ENCODE peak calls at places on chromosomes 5 and 9, in five cellular contexts. S is IMR-90, K is tibial artery, G is activated B cell treated with CpG ODN at 0.5 μM for 24 hours, F is choroid plexus epithelial cell. Z is an unnamed sample.

GRCh38 chr9:133533878-133534277 is 626 bp upstream of the ADAMTSL2 start:
- DNase-seq in S (no peak), K (no peak), G (no peak), F (no peak), Z (no peak)

GRCh38 chr5:34411470-34412346 is 244.4 kb upstream of the RAI14 start:
- DNase-seq in S (peak), K (no peak), G (no peak), F (peak), Z (no peak)

GRCh38 chr9:81411961-81412360 is 277.4 kb downstream of the TLE1 start:
- DNase-seq in S (peak), K (no peak), G (no peak), F (no peak), Z (no peak)

GRCh38 chr5:142521706-142522105 is 164.2 kb downstream of the FGF1 start:
- DNase-seq in S (peak), K (no peak), G (no peak), F (no peak), Z (no peak)

GRCh38 chr5:140262839-140263238 is 40.1 kb downstream of the PFDN1 start:
- DNase-seq in S (no peak), K (no peak), G (no peak), F (no peak), Z (no peak)

GRCh38 chr5:159099049-159099760 is 511 bp downstream of the EBF1 start:
- DNase-seq in S (peak), K (no peak), G (peak), F (peak), Z (peak)

GRCh38 chr5:1718669-1719068 is 81.0 kb downstream of the MRPL36 start:
- DNase-seq in S (no peak), K (no peak), G (no peak), F (peak), Z (no peak)

GRCh38 chr5:14223372-14223771 is 80.2 kb downstream of the TRIO start:
- DNase-seq in S (no peak), K (no peak), G (no peak), F (no peak), Z (no peak)

GRCh38 chr5:35877655-35878054 is 21.0 kb downstream of the IL7R start:
- DNase-seq in S (no peak), K (no peak), G (no peak), F (peak), Z (no peak)

GRCh38 chr5:80631277-80632259 is 22.9 kb upstream of the MSH3 start:
- DNase-seq in S (no peak), K (no peak), G (no peak), F (no peak), Z (no peak)

GRCh38 chr5:129074903-129075302 is 19.6 kb upstream of the ISOC1 start:
- DNase-seq in S (no peak), K (no peak), G (no peak), F (no peak), Z (no peak)

GRCh38 chr9:105419981-105420597 is 27.7 kb upstream of the FSD1L start:
- DNase-seq in S (no peak), K (no peak), G (no peak), F (no peak), Z (no peak)

GRCh38 chr9:137241490-137242328 is 622 bp downstream of the TUBB4B start:
- DNase-seq in S (peak), K (peak), G (peak), F (no peak), Z (no peak)

GRCh38 chr9:122144836-122145235 is 14.7 kb downstream of the NDUFA8 start:
- DNase-seq in S (no peak), K (no peak), G (no peak), F (peak), Z (no peak)

GRCh38 chr9:36980148-36980974 is 53.7 kb downstream of the PAX5 start:
- DNase-seq in S (no peak), K (no peak), G (no peak), F (no peak), Z (no peak)

GRCh38 chr5:118698774-118699173 is 289.6 kb downstream of the DTWD2 start:
- DNase-seq in S (no peak), K (no peak), G (no peak), F (no peak), Z (no peak)

GRCh38 chr9:95004452-95005275 is 278.2 kb downstream of the AOPEP start:
- DNase-seq in S (no peak), K (peak), G (peak), F (no peak), Z (peak)

GRCh38 chr5:138536665-138537315 is 6.2 kb downstream of the ETF1 start:
- DNase-seq in S (no peak), K (no peak), G (no peak), F (peak), Z (no peak)

GRCh38 chr5:54883374-54884194 is 101.8 kb downstream of the ESM1 start:
- DNase-seq in S (peak), K (peak), G (no peak), F (peak), Z (peak)

GRCh38 chr5:172216345-172216744 is 22.4 kb downstream of the EFCAB9 start:
- DNase-seq in S (peak), K (no peak), G (no peak), F (peak), Z (no peak)

DNA sequence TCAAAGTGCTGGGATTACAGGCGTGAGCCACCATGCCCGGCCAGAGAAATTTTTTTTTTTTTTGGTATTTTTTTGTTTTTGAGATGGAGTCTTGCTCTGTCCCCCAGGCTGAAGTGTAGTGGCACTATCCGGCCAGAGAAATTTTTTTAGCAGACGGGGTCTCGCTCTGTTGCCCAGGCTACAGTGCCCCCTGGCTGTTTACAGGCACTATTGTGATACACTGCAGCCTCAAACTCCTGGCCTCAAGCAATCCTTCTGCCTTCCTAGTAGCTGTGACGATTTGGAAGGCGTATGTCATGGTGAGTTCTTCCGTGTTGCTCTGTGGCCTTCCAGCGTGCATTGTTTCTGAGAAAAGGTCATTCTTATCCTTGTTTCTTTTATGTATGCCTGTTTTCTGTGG is 47.5 kb downstream of the CNOT6 start:
- DNase-seq in S (no peak), K (no peak), G (no peak), F (no peak), Z (no peak)
- TF ChIP-seq CTCF in S (no peak), K (no peak), G (no peak), F (peak), Z (no peak)

GRCh38 chr5:153903321-153903720 is 135.4 kb downstream of the FAM114A2 start:
- DNase-seq in S (no peak), K (no peak), G (no peak), F (peak), Z (no peak)

GRCh38 chr5:153907170-153907775 is 131.4 kb downstream of the FAM114A2 start:
- DNase-seq in S (no peak), K (no peak), G (no peak), F (no peak), Z (no peak)

GRCh38 chr5:153902026-153902425 is 136.7 kb downstream of the FAM114A2 start:
- DNase-seq in S (no peak), K (no peak), G (no peak), F (no peak), Z (no peak)

GRCh38 chr5:153901449-153901848 is 137.3 kb downstream of the FAM114A2 start:
- DNase-seq in S (no peak), K (no peak), G (no peak), F (no peak), Z (no peak)

DNA sequence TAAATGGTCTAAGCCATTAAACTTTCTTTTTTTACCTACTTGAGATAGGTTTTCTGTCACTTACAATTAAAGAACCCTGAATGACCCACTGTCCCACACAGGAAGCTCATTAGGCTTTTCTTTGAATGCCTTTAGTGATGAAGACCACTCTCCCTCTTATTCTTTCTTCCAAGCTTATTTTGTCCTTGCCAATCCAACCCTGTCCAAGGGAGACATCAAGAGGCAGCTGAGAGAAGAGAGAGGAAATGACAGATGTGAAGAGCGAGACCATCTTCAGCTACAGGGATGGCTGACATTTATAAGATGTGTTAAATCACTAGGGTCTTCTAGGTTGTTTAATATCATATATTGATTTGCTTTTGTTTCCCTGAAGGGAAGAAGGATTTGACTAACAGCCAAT is 133.5 kb downstream of the FAM114A2 start:
- DNase-seq in S (no peak), K (no peak), G (no peak), F (peak), Z (no peak)
- TF ChIP-seq CTCF in S (peak), K (no peak), G (no peak), F (peak), Z (no peak)

GRCh38 chr9:83538890-83539238 is 663 bp upstream of the FRMD3 start:
- DNase-seq in S (no peak), K (no peak), G (no peak), F (no peak), Z (no peak)

GRCh38 chr9:83536332-83536731 is 1.9 kb downstream of the FRMD3 start:
- DNase-seq in S (no peak), K (no peak), G (no peak), F (peak), Z (no peak)

GRCh38 chr9:83537331-83538171 is 650 bp downstream of the FRMD3 start:
- DNase-seq in S (no peak), K (no peak), G (no peak), F (peak), Z (no peak)

GRCh38 chr9:83535736-83536135 is 2.5 kb downstream of the FRMD3 start:
- DNase-seq in S (no peak), K (no peak), G (no peak), F (no peak), Z (no peak)

GRCh38 chr9:83538172-83538889 is at the start of gene FRMD3:
- DNase-seq in S (peak), K (peak), G (no peak), F (peak), Z (peak)
- TF ChIP-seq CTCF in S (peak), K (peak), G (no peak), F (peak), Z (peak)

DNA sequence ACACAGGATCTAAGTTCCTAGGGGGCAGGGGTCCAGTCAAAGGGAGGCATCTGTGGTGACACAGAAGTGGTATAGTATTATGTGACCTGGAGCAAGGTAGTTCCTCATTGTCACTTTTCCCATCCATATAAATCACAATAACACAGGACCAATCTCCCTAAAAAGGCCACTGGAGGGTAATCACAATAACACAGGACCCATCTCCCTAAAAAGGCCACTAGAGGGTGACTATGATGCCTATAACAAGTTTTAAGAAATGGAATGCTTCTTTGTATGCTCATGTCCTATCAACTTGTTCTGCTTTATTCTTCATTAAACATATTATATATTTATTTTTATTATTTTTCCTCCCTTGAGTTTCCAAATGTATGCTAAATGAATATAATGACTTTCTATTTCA is 254.6 kb downstream of the ASTN2 start:
- DNase-seq in S (no peak), K (no peak), G (no peak), F (peak), Z (no peak)
- TF ChIP-seq CTCF in S (no peak), K (no peak), G (no peak), F (no peak), Z (no peak)

GRCh38 chr9:86591472-86591871 is 237.3 kb upstream of the TUT7 start:
- DNase-seq in S (no peak), K (no peak), G (no peak), F (no peak), Z (no peak)

GRCh38 chr9:86585422-86586143 is 231.4 kb upstream of the TUT7 start:
- DNase-seq in S (peak), K (no peak), G (no peak), F (peak), Z (no peak)

GRCh38 chr9:86586144-86586494 is 231.9 kb upstream of the TUT7 start:
- DNase-seq in S (no peak), K (no peak), G (no peak), F (no peak), Z (no peak)

GRCh38 chr9:86594724-86595123 is 240.5 kb upstream of the TUT7 start:
- DNase-seq in S (no peak), K (no peak), G (no peak), F (no peak), Z (no peak)

DNA sequence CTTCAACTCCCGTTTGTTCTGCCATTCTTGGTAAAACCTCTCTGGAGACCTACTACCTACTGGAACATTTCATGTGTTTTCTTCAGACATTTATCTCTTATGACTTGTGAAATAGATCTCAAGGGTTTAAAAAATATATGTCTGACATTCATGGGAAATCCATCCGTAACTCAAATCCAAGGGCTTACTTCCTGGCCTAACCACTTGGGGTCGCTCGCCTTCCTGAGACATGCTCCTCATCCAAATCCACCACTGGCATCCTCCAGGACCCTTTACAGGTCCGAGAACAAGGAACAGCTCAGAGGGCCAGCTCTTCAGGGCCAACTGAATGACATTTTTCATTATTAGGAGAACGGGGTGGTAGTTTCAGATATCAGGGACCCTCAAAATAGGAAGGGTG is 235.1 kb upstream of the TUT7 start:
- DNase-seq in S (no peak), K (no peak), G (no peak), F (no peak), Z (no peak)
- TF ChIP-seq CTCF in S (no peak), K (no peak), G (no peak), F (no peak), Z (no peak)

DNA sequence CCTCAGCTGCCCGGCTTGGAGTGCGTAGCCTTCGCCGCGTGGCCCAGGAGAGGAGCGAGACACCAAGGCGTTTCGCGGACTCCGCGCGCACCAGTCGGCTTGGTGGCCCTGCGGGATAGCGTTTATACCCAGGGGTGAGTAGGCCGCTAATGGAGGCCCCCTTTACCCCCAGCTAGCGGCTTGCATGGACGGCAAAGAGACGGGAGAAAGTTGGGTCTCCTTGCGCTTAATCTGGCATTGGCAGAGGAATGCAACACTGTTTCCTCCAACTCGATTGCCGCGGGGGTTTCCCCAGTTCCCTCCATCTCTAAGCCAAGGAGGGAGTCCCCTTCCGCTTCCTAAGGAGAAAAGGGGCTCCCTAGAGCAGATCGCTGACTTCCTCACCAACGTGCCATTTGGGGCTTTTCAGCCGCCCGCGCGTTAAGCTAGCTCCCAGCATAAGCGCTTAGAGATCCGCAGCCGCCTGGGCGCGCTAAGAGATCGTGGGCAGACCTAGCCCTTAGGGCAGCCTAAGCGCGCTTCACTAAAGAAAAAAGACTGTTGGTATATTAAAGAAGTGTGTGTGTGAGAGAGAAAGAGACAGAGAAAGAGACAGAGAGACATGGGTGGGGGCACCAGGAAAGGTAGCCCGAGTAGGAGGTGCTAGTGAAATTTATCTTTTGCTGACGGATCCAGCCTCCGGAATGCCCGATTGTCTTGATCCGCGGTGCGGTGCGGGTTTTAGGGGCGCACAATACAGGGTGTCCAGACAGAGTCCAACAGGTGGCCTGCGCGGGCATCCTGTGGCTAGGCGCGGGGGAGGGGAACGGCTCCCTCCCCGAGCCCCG is 597.9 kb upstream of the SGCD start:
- DNase-seq in S (no peak), K (no peak), G (no peak), F (no peak), Z (no peak)
- TF ChIP-seq CTCF in S (no peak), K (no peak), G (no peak), F (no peak), Z (no peak)

DNA sequence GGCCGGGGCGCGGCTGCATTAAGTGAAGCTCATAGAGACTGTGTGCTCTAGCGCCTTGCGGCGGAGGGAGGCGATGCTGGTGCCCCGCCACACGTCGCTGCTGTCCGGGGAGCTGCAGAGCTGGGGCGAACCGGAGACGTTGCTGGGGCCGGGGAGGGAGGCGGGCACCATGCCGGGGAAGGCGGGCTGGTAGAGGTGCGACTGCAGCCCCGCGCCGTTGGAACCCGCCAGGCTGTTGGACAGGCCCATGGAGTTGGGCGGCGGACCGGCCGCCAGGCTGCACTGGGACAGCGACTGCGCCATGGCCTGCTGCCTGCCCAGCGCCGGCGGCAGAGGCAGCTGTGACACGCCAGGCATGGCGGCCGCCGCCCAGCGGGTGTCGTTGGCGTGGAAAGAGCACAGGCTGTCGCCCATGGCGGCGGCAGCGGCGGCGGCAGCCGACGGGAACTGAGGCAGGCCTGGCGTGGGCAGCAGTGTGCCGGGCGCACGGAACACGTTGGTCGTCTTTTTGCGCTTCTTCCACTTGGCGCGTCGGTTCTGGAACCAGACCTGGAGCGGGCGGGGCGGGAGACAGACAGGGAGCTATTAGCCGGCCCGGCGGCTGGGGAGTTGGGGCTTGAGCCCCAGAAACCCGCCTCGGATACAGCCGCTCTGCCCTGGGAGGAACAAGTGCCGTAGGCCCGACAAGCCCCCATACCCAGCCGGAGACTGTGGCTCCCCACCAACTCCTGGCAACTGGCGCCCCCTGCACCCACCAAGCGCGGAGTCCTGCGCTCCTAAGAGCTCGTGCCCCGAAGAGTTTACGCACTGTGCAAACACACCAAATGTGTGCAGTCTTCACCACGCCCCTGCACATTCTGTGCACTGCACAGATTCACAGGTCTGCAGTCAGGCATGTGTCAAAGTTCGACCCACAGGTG is 8.0 kb downstream of the OTP start:
- DNase-seq in S (no peak), K (no peak), G (peak), F (no peak), Z (no peak)
- TF ChIP-seq CTCF in S (no peak), K (peak), G (no peak), F (no peak), Z (peak)

DNA sequence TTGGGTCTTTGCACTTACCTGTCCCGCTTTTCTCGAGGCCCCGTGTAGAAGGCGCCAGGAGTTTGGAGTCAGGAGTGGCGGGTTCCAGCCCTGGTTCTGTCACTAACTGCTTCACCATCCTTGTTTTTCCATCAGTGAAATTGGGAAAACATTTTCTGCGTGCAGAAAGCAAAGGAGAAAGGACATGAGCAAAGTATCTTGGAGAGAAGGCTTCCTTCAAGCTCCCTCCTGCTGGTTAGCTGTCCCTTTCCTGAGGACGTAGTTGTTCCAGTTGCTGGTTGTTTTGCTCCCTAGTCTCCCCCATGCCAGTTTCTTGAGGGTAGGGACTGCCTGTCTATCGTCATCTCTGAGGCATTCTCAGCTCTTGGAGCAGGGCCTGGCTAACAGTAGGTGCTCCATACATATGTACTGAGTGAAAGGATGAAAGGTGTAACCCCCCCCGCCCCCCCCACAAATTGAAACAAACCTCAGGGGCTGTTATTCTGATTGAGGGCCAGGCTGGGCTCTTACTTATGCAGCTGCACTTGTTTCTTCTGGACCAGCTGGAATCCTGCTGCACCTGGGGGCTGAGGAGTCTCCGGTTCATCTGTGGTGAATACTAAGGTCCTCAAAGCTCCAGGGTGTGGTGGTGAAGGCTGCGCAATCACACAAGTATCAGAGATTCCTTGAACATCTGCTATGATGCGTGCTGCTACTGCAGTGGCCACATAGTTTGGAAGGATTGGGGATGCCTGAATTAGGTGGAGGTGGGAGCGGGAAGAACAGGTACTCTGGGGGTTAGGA is 1.0 kb downstream of the SMIM3 start:
- DNase-seq in S (peak), K (no peak), G (no peak), F (peak), Z (no peak)
- TF ChIP-seq CTCF in S (no peak), K (no peak), G (no peak), F (no peak), Z (no peak)

Z was measured in mesothelial cell of epicardium.